ENCODE peak calls at places on chromosomes 7 and 10, in ten cellular contexts. One of them, this sample, is unnamed.

GRCh38 chr10:43044444-43045245 is 32.2 kb upstream of the RET start:
- DNase-seq in epithelial cell of esophagus: no peak
- DNase-seq in CD8-positive, alpha-beta memory T cell: no peak
- DNase-seq in NAMALWA: no peak
- DNase-seq in foreskin fibroblast: no peak
- DNase-seq in hypothalamus: no peak
- DNase-seq in stimulated activated naive CD4-positive, alpha-beta T cell: no peak
- DNase-seq in Panc1: no peak
- DNase-seq in iPS DF 6.9: no peak
- DNase-seq in dermis microvascular lymphatic vessel endothelial cell: no peak
- DNase-seq in this sample: no peak

GRCh38 chr10:103605359-103606156 is 112.1 kb downstream of the NEURL1 start:
- DNase-seq in foreskin fibroblast: peak
- DNase-seq in Panc1: peak
- DNase-seq in stimulated activated naive CD4-positive, alpha-beta T cell: peak
- DNase-seq in hypothalamus: no peak
- DNase-seq in epithelial cell of esophagus: peak
- DNase-seq in CD8-positive, alpha-beta memory T cell: peak
- DNase-seq in iPS DF 6.9: peak
- DNase-seq in NAMALWA: peak
- DNase-seq in dermis microvascular lymphatic vessel endothelial cell: peak
- DNase-seq in this sample: peak

GRCh38 chr10:4352566-4352961 is 473.4 kb upstream of the AKR1E2 start:
- DNase-seq in CD8-positive, alpha-beta memory T cell: no peak
- DNase-seq in foreskin fibroblast: peak
- DNase-seq in hypothalamus: no peak
- DNase-seq in epithelial cell of esophagus: no peak
- DNase-seq in NAMALWA: no peak
- DNase-seq in dermis microvascular lymphatic vessel endothelial cell: no peak
- DNase-seq in Panc1: no peak
- DNase-seq in stimulated activated naive CD4-positive, alpha-beta T cell: no peak
- DNase-seq in iPS DF 6.9: no peak
- DNase-seq in this sample: no peak

GRCh38 chr7:7862393-7862792 is 106.2 kb upstream of the GLCCI1 start:
- DNase-seq in CD8-positive, alpha-beta memory T cell: no peak
- DNase-seq in foreskin fibroblast: peak
- DNase-seq in stimulated activated naive CD4-positive, alpha-beta T cell: no peak
- DNase-seq in Panc1: no peak
- DNase-seq in hypothalamus: no peak
- DNase-seq in NAMALWA: no peak
- DNase-seq in iPS DF 6.9: no peak
- DNase-seq in epithelial cell of esophagus: no peak
- DNase-seq in dermis microvascular lymphatic vessel endothelial cell: no peak
- DNase-seq in this sample: no peak

GRCh38 chr7:39406464-39406863 is 159.7 kb upstream of the YAE1 start:
- DNase-seq in foreskin fibroblast: no peak
- DNase-seq in stimulated activated naive CD4-positive, alpha-beta T cell: no peak
- DNase-seq in iPS DF 6.9: no peak
- DNase-seq in epithelial cell of esophagus: no peak
- DNase-seq in NAMALWA: no peak
- DNase-seq in Panc1: no peak
- DNase-seq in dermis microvascular lymphatic vessel endothelial cell: no peak
- DNase-seq in hypothalamus: no peak
- DNase-seq in CD8-positive, alpha-beta memory T cell: no peak
- DNase-seq in this sample: no peak

GRCh38 chr10:59362184-59362966 is at the start of gene FAM13C:
- DNase-seq in hypothalamus: peak
- DNase-seq in epithelial cell of esophagus: peak
- DNase-seq in NAMALWA: no peak
- DNase-seq in foreskin fibroblast: peak
- DNase-seq in stimulated activated naive CD4-positive, alpha-beta T cell: no peak
- DNase-seq in Panc1: no peak
- DNase-seq in dermis microvascular lymphatic vessel endothelial cell: no peak
- DNase-seq in CD8-positive, alpha-beta memory T cell: no peak
- DNase-seq in iPS DF 6.9: peak
- DNase-seq in this sample: peak

GRCh38 chr7:31119249-31119648 is 67.1 kb downstream of the ADCYAP1R1 start:
- DNase-seq in iPS DF 6.9: no peak
- DNase-seq in Panc1: no peak
- DNase-seq in epithelial cell of esophagus: no peak
- DNase-seq in CD8-positive, alpha-beta memory T cell: no peak
- DNase-seq in dermis microvascular lymphatic vessel endothelial cell: no peak
- DNase-seq in hypothalamus: no peak
- DNase-seq in foreskin fibroblast: no peak
- DNase-seq in NAMALWA: no peak
- DNase-seq in stimulated activated naive CD4-positive, alpha-beta T cell: no peak
- DNase-seq in this sample: no peak

GRCh38 chr10:101064415-101065030 is 2.7 kb downstream of the KAZALD1 start:
- DNase-seq in epithelial cell of esophagus: no peak
- DNase-seq in iPS DF 6.9: no peak
- DNase-seq in stimulated activated naive CD4-positive, alpha-beta T cell: no peak
- DNase-seq in hypothalamus: no peak
- DNase-seq in Panc1: no peak
- DNase-seq in dermis microvascular lymphatic vessel endothelial cell: no peak
- DNase-seq in NAMALWA: no peak
- DNase-seq in foreskin fibroblast: no peak
- DNase-seq in CD8-positive, alpha-beta memory T cell: no peak
- DNase-seq in this sample: no peak

GRCh38 chr7:83876593-83876992 is 227.7 kb upstream of the SEMA3E start:
- DNase-seq in hypothalamus: no peak
- DNase-seq in iPS DF 6.9: no peak
- DNase-seq in NAMALWA: no peak
- DNase-seq in dermis microvascular lymphatic vessel endothelial cell: no peak
- DNase-seq in Panc1: no peak
- DNase-seq in stimulated activated naive CD4-positive, alpha-beta T cell: no peak
- DNase-seq in foreskin fibroblast: peak
- DNase-seq in CD8-positive, alpha-beta memory T cell: no peak
- DNase-seq in epithelial cell of esophagus: peak
- DNase-seq in this sample: no peak

GRCh38 chr7:121398246-121398645 is 2.1 kb upstream of the FAM3C start:
- DNase-seq in CD8-positive, alpha-beta memory T cell: no peak
- DNase-seq in epithelial cell of esophagus: no peak
- DNase-seq in dermis microvascular lymphatic vessel endothelial cell: no peak
- DNase-seq in stimulated activated naive CD4-positive, alpha-beta T cell: no peak
- DNase-seq in iPS DF 6.9: no peak
- DNase-seq in Panc1: no peak
- DNase-seq in NAMALWA: peak
- DNase-seq in foreskin fibroblast: peak
- DNase-seq in hypothalamus: no peak
- DNase-seq in this sample: no peak

GRCh38 chr7:87456247-87456646 is 19.2 kb downstream of the ABCB4 start:
- DNase-seq in dermis microvascular lymphatic vessel endothelial cell: no peak
- DNase-seq in CD8-positive, alpha-beta memory T cell: no peak
- DNase-seq in epithelial cell of esophagus: no peak
- DNase-seq in hypothalamus: no peak
- DNase-seq in foreskin fibroblast: no peak
- DNase-seq in Panc1: no peak
- DNase-seq in iPS DF 6.9: no peak
- DNase-seq in stimulated activated naive CD4-positive, alpha-beta T cell: no peak
- DNase-seq in NAMALWA: no peak
- DNase-seq in this sample: no peak

GRCh38 chr7:46539892-46540483 is 618.9 kb upstream of the IGFBP3 start:
- DNase-seq in NAMALWA: no peak
- DNase-seq in Panc1: no peak
- DNase-seq in epithelial cell of esophagus: no peak
- DNase-seq in iPS DF 6.9: peak
- DNase-seq in stimulated activated naive CD4-positive, alpha-beta T cell: no peak
- DNase-seq in CD8-positive, alpha-beta memory T cell: no peak
- DNase-seq in foreskin fibroblast: no peak
- DNase-seq in hypothalamus: no peak
- DNase-seq in dermis microvascular lymphatic vessel endothelial cell: no peak
- DNase-seq in this sample: no peak

GRCh38 chr10:62374862-62375710 is 917 bp downstream of the ZNF365 start:
- DNase-seq in NAMALWA: no peak
- DNase-seq in stimulated activated naive CD4-positive, alpha-beta T cell: no peak
- DNase-seq in foreskin fibroblast: peak
- DNase-seq in Panc1: no peak
- DNase-seq in dermis microvascular lymphatic vessel endothelial cell: no peak
- DNase-seq in iPS DF 6.9: no peak
- DNase-seq in hypothalamus: no peak
- DNase-seq in CD8-positive, alpha-beta memory T cell: no peak
- DNase-seq in epithelial cell of esophagus: peak
- DNase-seq in this sample: peak

GRCh38 chr10:123665371-123666286 is 526 bp upstream of the GPR26 start:
- DNase-seq in stimulated activated naive CD4-positive, alpha-beta T cell: no peak
- DNase-seq in Panc1: no peak
- DNase-seq in foreskin fibroblast: no peak
- DNase-seq in iPS DF 6.9: no peak
- DNase-seq in hypothalamus: no peak
- DNase-seq in dermis microvascular lymphatic vessel endothelial cell: no peak
- DNase-seq in NAMALWA: no peak
- DNase-seq in CD8-positive, alpha-beta memory T cell: no peak
- DNase-seq in epithelial cell of esophagus: no peak
- DNase-seq in this sample: no peak